ENCODE peak calls at places on chromosomes 11 and 22, in eight cellular contexts. I is cardiac muscle cell; W is neural progenitor cell; S is activated CD8-positive, alpha-beta memory T cell treated with anti-CD3 and anti-CD28 coated beads for 48 hours; U is RWPE1; V is CD4-positive, alpha-beta T cell; B is stomach; E is ureter. Q is an unnamed sample.

GRCh38 chr11:127639916-127640315 is 639.3 kb upstream of the KIRREL3 start:
- DNase-seq in S (no peak), U (peak), E (no peak), V (no peak), B (no peak), W (no peak), I (no peak), Q (no peak)

GRCh38 chr22:37892566-37893338 is 13.3 kb upstream of the MICALL1 start:
- DNase-seq in E (no peak), S (no peak), V (no peak), W (no peak), B (peak), U (no peak), I (peak), Q (no peak)

GRCh38 chr11:8812438-8812837 is 98.6 kb upstream of the AKIP1 start:
- DNase-seq in S (no peak), W (no peak), U (no peak), E (no peak), I (peak), V (no peak), B (peak), Q (no peak)

GRCh38 chr11:20131744-20132666 is 28.3 kb downstream of the DBX1 start:
- DNase-seq in W (peak), U (peak), V (peak), I (peak), B (peak), S (peak), E (peak), Q (peak)

GRCh38 chr11:2892215-2893020 is 6.8 kb upstream of the CDKN1C start:
- DNase-seq in S (peak), W (peak), V (peak), B (peak), U (no peak), I (peak), E (peak), Q (peak)

GRCh38 chr22:50186181-50186731 is 543 bp downstream of the TRABD start:
- DNase-seq in W (peak), S (no peak), V (no peak), I (no peak), E (no peak), B (no peak), U (no peak), Q (no peak)

GRCh38 chr11:27610287-27610686 is 90.0 kb downstream of the BDNF start:
- DNase-seq in B (no peak), E (no peak), S (no peak), U (no peak), I (no peak), W (no peak), V (no peak), Q (no peak)

GRCh38 chr22:31137721-31138120 is 2.6 kb downstream of the PLA2G3 start:
- DNase-seq in U (no peak), S (no peak), E (no peak), W (no peak), V (no peak), B (no peak), I (no peak), Q (no peak)

GRCh38 chr11:68373189-68373809 is 60.9 kb downstream of the LRP5 start:
- DNase-seq in E (no peak), B (no peak), U (no peak), W (no peak), V (no peak), S (no peak), I (peak), Q (no peak)

GRCh38 chr11:126189109-126189929 is 22.1 kb downstream of the RPUSD4 start:
- DNase-seq in B (no peak), W (no peak), S (no peak), I (no peak), V (no peak), U (no peak), E (no peak), Q (no peak)

GRCh38 chr22:38347944-38348750 is 30.9 kb upstream of the CSNK1E start:
- DNase-seq in B (peak), E (peak), I (no peak), V (no peak), U (peak), W (no peak), S (no peak), Q (no peak)

GRCh38 chr11:33329705-33330329 is 72.6 kb downstream of the HIPK3 start:
- DNase-seq in E (peak), W (peak), B (peak), I (peak), U (peak), S (no peak), V (peak), Q (no peak)

GRCh38 chr11:35066783-35067476 is 72.0 kb upstream of the CD44 start:
- DNase-seq in I (peak), W (no peak), S (no peak), B (no peak), E (no peak), U (no peak), V (no peak), Q (no peak)

GRCh38 chr11:109770323-109770722 is 322.9 kb upstream of the ZC3H12C start:
- DNase-seq in U (no peak), B (no peak), W (no peak), E (no peak), V (no peak), I (no peak), S (no peak), Q (no peak)